ENCODE peak calls at places on chromosomes 7 and 10, in five cellular contexts. J is activated naive CD4-positive, alpha-beta T cell treated with anti-CD3 and anti-CD28 coated beads, Interleukin-2, amount 10 ng/mL, durations not matched to agents 7 days and 5 days; P is neural crest cell; O is stimulated activated naive CD8-positive, alpha-beta T cell treated with anti-CD3 and anti-CD28 coated beads, Interleukin-15, Interleukin-2, amounts not matched to agents 100 U/mL and 50 U/mL, for 24 hours; M is M059J. Z is an unnamed sample.

GRCh38 chr10:128456271-128456670 is 330.0 kb upstream of the MKI67 start:
- DNase-seq in J (no peak), P (no peak), O (no peak), M (no peak), Z (no peak)

GRCh38 chr10:3728563-3728962 is 56.4 kb downstream of the KLF6 start:
- DNase-seq in J (no peak), P (no peak), O (no peak), M (no peak), Z (no peak)

GRCh38 chr7:42192851-42193456 is 44.1 kb downstream of the GLI3 start:
- DNase-seq in J (no peak), P (no peak), O (no peak), M (peak; percentile 81), Z (no peak)

GRCh38 chr10:58590152-58590551 is 77.5 kb downstream of the BICC1 start:
- DNase-seq in J (no peak), P (no peak), O (no peak), M (peak; percentile 96), Z (peak; percentile 91)

GRCh38 chr7:50304158-50304910 is at the start of gene IKZF1:
- DNase-seq in J (peak; percentile 66), P (peak; percentile 44), O (peak; percentile 81), M (no peak), Z (peak; percentile 38)

GRCh38 chr7:12805518-12805928 is 118.1 kb downstream of the ARL4A start:
- DNase-seq in J (no peak), P (no peak), O (no peak), M (no peak), Z (no peak)

GRCh38 chr7:157895520-157896375 is 558.9 kb downstream of the DNAJB6 start:
- DNase-seq in J (peak; percentile 15), P (no peak), O (no peak), M (no peak), Z (no peak)

GRCh38 chr10:62581351-62581750 is 207.2 kb downstream of the ZNF365 start:
- DNase-seq in J (no peak), P (no peak), O (no peak), M (peak; percentile 75), Z (no peak)

GRCh38 chr10:103699611-103700435 is 155.6 kb downstream of the SH3PXD2A start:
- DNase-seq in J (no peak), P (peak; percentile 40), O (no peak), M (no peak), Z (no peak)

GRCh38 chr10:132163278-132163765 is 23.4 kb upstream of the DPYSL4 start:
- DNase-seq in J (peak; percentile 55), P (peak; percentile 45), O (peak; percentile 71), M (peak; percentile 15), Z (no peak)

GRCh38 chr7:88545663-88546062 is 213.8 kb upstream of the ZNF804B start:
- DNase-seq in J (no peak), P (no peak), O (no peak), M (no peak), Z (no peak)

GRCh38 chr7:761631-762030 is 34.5 kb upstream of the PRKAR1B start:
- DNase-seq in J (no peak), P (no peak), O (no peak), M (no peak), Z (no peak)

Z was measured in astrocyte of the hippocampus.